ENCODE peak calls at places on chromosomes 11 and 22, in six cellular contexts. Q, O, T, S, R and E are unnamed samples.

GRCh38 chr22:20552450-20552894 is 45.1 kb downstream of the MED15 start:
- DNase-seq in O (no peak), S (no peak), T (no peak), R (no peak), Q (no peak), E (peak)

GRCh38 chr11:126185200-126186030 is 26.0 kb downstream of the RPUSD4 start:
- DNase-seq in S (no peak), T (no peak), Q (no peak), O (no peak), R (no peak), E (peak)

GRCh38 chr11:1918436-1919315 is 827 bp upstream of the TNNT3 start:
- DNase-seq in Q (no peak), O (no peak), R (no peak), S (no peak), T (no peak), E (no peak)

GRCh38 chr11:133945087-133945974 is 11.4 kb downstream of the IGSF9B start:
- DNase-seq in T (peak), O (peak), S (no peak), Q (no peak), R (no peak), E (peak)

GRCh38 chr11:77115956-77116355 is 12.1 kb upstream of the MYO7A start:
- DNase-seq in Q (no peak), O (no peak), S (no peak), T (no peak), R (no peak), E (no peak)

GRCh38 chr11:133832096-133833081 is 12.9 kb downstream of the SPATA19 start:
- DNase-seq in T (no peak), O (no peak), Q (no peak), R (no peak), S (no peak), E (peak)

GRCh38 chr11:113618360-113618759 is 87.7 kb downstream of the TMPRSS5 start:
- DNase-seq in Q (peak), O (no peak), T (no peak), S (no peak), R (no peak), E (no peak)

GRCh38 chr11:106156290-106156937 is 79.0 kb downstream of the AASDHPPT start:
- DNase-seq in T (no peak), Q (peak), O (no peak), R (no peak), S (peak), E (no peak)

GRCh38 chr11:128967578-128967977 is 24.9 kb upstream of the TP53AIP1 start:
- DNase-seq in T (no peak), S (no peak), O (no peak), R (no peak), Q (no peak), E (no peak)

GRCh38 chr11:46588131-46588530 is 5.7 kb downstream of the AMBRA1 start:
- DNase-seq in R (no peak), S (no peak), T (no peak), Q (no peak), O (no peak), E (no peak)

GRCh38 chr22:38412435-38413084 is 42.4 kb downstream of the KCNJ4 start:
- DNase-seq in T (peak), Q (no peak), S (no peak), O (peak), R (no peak), E (peak)

GRCh38 chr11:35539781-35540281 is 14.4 kb upstream of the PAMR1 start:
- DNase-seq in T (no peak), Q (peak), O (no peak), R (no peak), S (no peak), E (no peak)

GRCh38 chr22:47914481-47915097 is 1152.1 kb downstream of the TBC1D22A start:
- DNase-seq in S (no peak), O (no peak), R (no peak), T (no peak), Q (no peak), E (no peak)

GRCh38 chr11:124315052-124315451 is 1.3 kb upstream of the OR8D1 start:
- DNase-seq in O (no peak), T (no peak), S (peak), Q (no peak), R (no peak), E (no peak)

GRCh38 chr11:126949066-126949945 is 51.3 kb downstream of the KIRREL3 start:
- DNase-seq in Q (no peak), T (no peak), O (no peak), S (no peak), R (no peak), E (no peak)

GRCh38 chr11:2887526-2888195 is 2.1 kb upstream of the CDKN1C start:
- DNase-seq in R (no peak), S (no peak), Q (no peak), O (no peak), T (no peak), E (no peak)

GRCh38 chr11:16925495-16926065 is 88.6 kb downstream of the PLEKHA7 start:
- DNase-seq in R (peak), T (no peak), O (no peak), Q (no peak), S (no peak), E (peak)

GRCh38 chr11:72685560-72686480 is 11.6 kb upstream of the PDE2A start:
- DNase-seq in Q (peak), T (no peak), O (no peak), R (no peak), S (no peak), E (no peak)

GRCh38 chr11:59560702-59561469 is 49.5 kb downstream of the OR4D9 start:
- DNase-seq in O (peak), R (peak), Q (no peak), S (no peak), T (peak), E (peak)

GRCh38 chr22:29670615-29671014 is 49.2 kb upstream of the CABP7 start:
- DNase-seq in Q (no peak), O (no peak), S (no peak), R (no peak), T (no peak), E (no peak)

GRCh38 chr22:29814003-29814402 is 24.1 kb downstream of the ASCC2 start:
- DNase-seq in O (no peak), Q (no peak), S (no peak), R (no peak), T (no peak), E (no peak)

GRCh38 chr22:49152146-49152929 is 675.3 kb downstream of the BRD1 start:
- DNase-seq in Q (no peak), T (no peak), S (no peak), R (no peak), O (no peak), E (no peak)

GRCh38 chr11:67027483-67027930 is 4.6 kb downstream of the SYT12 start:
- DNase-seq in O (no peak), Q (no peak), S (no peak), T (no peak), R (no peak), E (no peak)

GRCh38 chr11:120894207-120894989 is 129.5 kb upstream of the TBCEL start:
- DNase-seq in S (no peak), R (no peak), Q (no peak), T (no peak), O (no peak), E (no peak)

GRCh38 chr22:37054078-37054440 is 2.5 kb downstream of the KCTD17 start:
- DNase-seq in R (no peak), Q (no peak), T (no peak), O (no peak), S (no peak), E (no peak)

GRCh38 chr11:124294697-124295096 is 19.1 kb downstream of the OR8D1 start:
- DNase-seq in T (no peak), R (no peak), S (no peak), O (no peak), Q (no peak), E (no peak)

GRCh38 chr11:87463486-87464102 is 425.9 kb downstream of the TMEM135 start:
- DNase-seq in S (no peak), T (no peak), Q (no peak), R (no peak), O (no peak), E (no peak)

GRCh38 chr11:112013501-112014164 is 11.6 kb upstream of the DLAT start:
- DNase-seq in T (no peak), Q (no peak), S (no peak), O (no peak), R (no peak), E (no peak)

GRCh38 chr11:58786693-58787092 is 55.0 kb upstream of the GLYAT start:
- DNase-seq in S (no peak), Q (no peak), R (no peak), O (no peak), T (no peak), E (no peak)

GRCh38 chr22:42933783-42934144 is 76.7 kb upstream of the ARFGAP3 start:
- DNase-seq in O (no peak), S (peak), T (no peak), Q (peak), R (no peak), E (no peak)

GRCh38 chr11:8013833-8014232 is 26.7 kb downstream of the EIF3F start:
- DNase-seq in R (no peak), T (no peak), Q (no peak), O (no peak), S (no peak), E (no peak)

GRCh38 chr22:31289335-31289734 is 3.0 kb downstream of the PIK3IP1 start:
- DNase-seq in T (no peak), S (no peak), R (no peak), Q (no peak), O (no peak), E (peak)

GRCh38 chr11:65216830-65217229 is 35.1 kb downstream of the CAPN1 start:
- DNase-seq in R (no peak), S (no peak), Q (no peak), T (no peak), O (no peak), E (peak)

GRCh38 chr22:45930324-45930723 is 46.6 kb downstream of the WNT7B start:
- DNase-seq in Q (no peak), R (no peak), O (no peak), T (no peak), S (no peak), E (no peak)

GRCh38 chr22:43378011-43378704 is 33.7 kb upstream of the MPPED1 start:
- DNase-seq in Q (no peak), T (no peak), S (no peak), O (no peak), R (no peak), E (no peak)

GRCh38 chr22:28909375-28909774 is 26.0 kb downstream of the ZNRF3 start:
- DNase-seq in R (no peak), Q (no peak), O (no peak), S (no peak), T (no peak), E (no peak)

GRCh38 chr11:118074785-118075184 is 2.1 kb upstream of the TMPRSS4 start:
- DNase-seq in Q (no peak), T (no peak), R (no peak), S (no peak), O (no peak), E (no peak)

GRCh38 chr11:21888814-21889213 is 304.1 kb upstream of the ANO5 start:
- DNase-seq in Q (no peak), O (no peak), T (no peak), S (no peak), R (no peak), E (no peak)

GRCh38 chr22:46761539-46762237 is 762 bp upstream of the TBC1D22A start:
- DNase-seq in R (no peak), S (no peak), O (no peak), Q (no peak), T (no peak), E (no peak)